ENCODE peak calls at places on chromosomes 4 and X, in five cellular contexts. P, L, S, F and Q are unnamed samples.

GRCh38 chrX:69616520-69617203 is 749 bp downstream of the EDA start:
- DNase-seq in P (no peak), L (no peak), S (no peak), F (no peak), Q (peak; percentile 2)

GRCh38 chrX:44843753-44844152 is at the start of gene DUSP21:
- DNase-seq in P (no peak), L (no peak), S (no peak), F (no peak), Q (no peak)

GRCh38 chr4:75848891-75849290 is 53.4 kb downstream of the PPEF2 start:
- DNase-seq in P (no peak), L (no peak), S (no peak), F (no peak), Q (peak; percentile 29)

GRCh38 chr4:162931257-162931648 is 235.4 kb downstream of the NAF1 start:
- DNase-seq in P (no peak), L (no peak), S (no peak), F (no peak), Q (no peak)

GRCh38 chr4:2941138-2942036 is 21.8 kb downstream of the NOP14 start:
- DNase-seq in P (no peak), L (no peak), S (no peak), F (no peak), Q (no peak)

GRCh38 chr4:175435437-175435836 is 376.6 kb downstream of the GPM6A start:
- DNase-seq in P (no peak), L (no peak), S (no peak), F (no peak), Q (no peak)

GRCh38 chrX:150599226-150599625 is 30.8 kb downstream of the MTM1 start:
- DNase-seq in P (no peak), L (no peak), S (no peak), F (no peak), Q (no peak)

GRCh38 chr4:126604273-126604867 is 1028.4 kb upstream of the INTU start:
- DNase-seq in P (no peak), L (no peak), S (no peak), F (no peak), Q (peak; percentile 6)

GRCh38 chr4:95428216-95429085 is 120.3 kb downstream of the UNC5C start:
- DNase-seq in P (no peak), L (no peak), S (no peak), F (no peak), Q (no peak)

GRCh38 chr4:55251352-55251751 is 94.7 kb upstream of the SRD5A3 start:
- DNase-seq in P (no peak), L (no peak), S (no peak), F (no peak), Q (no peak)

GRCh38 chr4:2878346-2878745 is 34.7 kb downstream of the ADD1 start:
- DNase-seq in P (no peak), L (no peak), S (no peak), F (no peak), Q (no peak)

GRCh38 chr4:87824352-87824751 is 8.4 kb upstream of the MEPE start:
- DNase-seq in P (no peak), L (no peak), S (no peak), F (no peak), Q (no peak)

GRCh38 chr4:148704291-148704690 is 262.1 kb upstream of the NR3C2 start:
- DNase-seq in P (no peak), L (no peak), S (no peak), F (no peak), Q (no peak)

GRCh38 chrX:133654801-133655200 is 239.5 kb upstream of the GPC4 start:
- DNase-seq in P (no peak), L (no peak), S (no peak), F (no peak), Q (no peak)

GRCh38 chr4:144787365-144788263 is 141.7 kb downstream of the HHIP start:
- DNase-seq in P (no peak), L (no peak), S (no peak), F (no peak), Q (peak; percentile 4)

GRCh38 chr4:148052448-148052847 is 320.6 kb downstream of the ARHGAP10 start:
- DNase-seq in P (no peak), L (peak; percentile 23), S (no peak), F (no peak), Q (no peak)

GRCh38 chrX:101080326-101080725 is 1.6 kb downstream of the TMEM35A start:
- DNase-seq in P (no peak), L (no peak), S (no peak), F (no peak), Q (no peak)

GRCh38 chr4:168840988-168841681 is 168.9 kb downstream of the CBR4 start:
- DNase-seq in P (no peak), L (no peak), S (no peak), F (no peak), Q (no peak)

GRCh38 chr4:138158746-138159297 is 83.3 kb downstream of the SLC7A11 start:
- DNase-seq in P (no peak), L (no peak), S (no peak), F (no peak), Q (peak; percentile 24)

GRCh38 chr4:150534818-150535217 is 47.1 kb upstream of the MAB21L2 start:
- DNase-seq in P (no peak), L (no peak), S (no peak), F (no peak), Q (no peak)

GRCh38 chr4:100257567-100257966 is 67.3 kb upstream of the DDIT4L start:
- DNase-seq in P (no peak), L (no peak), S (no peak), F (no peak), Q (no peak)

GRCh38 chrX:67563469-67564448 is 19.9 kb downstream of the AR start:
- DNase-seq in P (no peak), L (no peak), S (no peak), F (no peak), Q (no peak)

GRCh38 chrX:17768997-17769396 is 31.7 kb downstream of the SCML1 start:
- DNase-seq in P (no peak), L (no peak), S (no peak), F (no peak), Q (no peak)

GRCh38 chrX:68880846-68881513 is 52.2 kb downstream of the EFNB1 start:
- DNase-seq in P (no peak), L (no peak), S (no peak), F (no peak), Q (no peak)

GRCh38 chrX:49748211-49748956 is 52.6 kb upstream of the PAGE1 start:
- DNase-seq in P (no peak), L (no peak), S (no peak), F (no peak), Q (no peak)

GRCh38 chr4:92305148-92305877 is 1.5 kb downstream of the GRID2 start:
- DNase-seq in P (no peak), L (no peak), S (no peak), F (no peak), Q (peak; percentile 67)

GRCh38 chr4:8914461-8915171 is 43.0 kb upstream of the HMX1 start:
- DNase-seq in P (no peak), L (peak; percentile 5), S (no peak), F (no peak), Q (peak; percentile 1)

GRCh38 chrX:136933617-136934145 is 53.2 kb upstream of the RBMX start:
- DNase-seq in P (no peak), L (no peak), S (no peak), F (no peak), Q (no peak)

GRCh38 chr4:174423257-174423944 is 98.9 kb downstream of the HPGD start:
- DNase-seq in P (no peak), L (no peak), S (peak; percentile 1), F (no peak), Q (peak; percentile 32)

GRCh38 chrX:115650916-115651315 is 89.9 kb downstream of the PLS3 start:
- DNase-seq in P (no peak), L (no peak), S (no peak), F (peak; percentile 10), Q (peak; percentile 18)

GRCh38 chr4:26048378-26048882 is 134.4 kb downstream of the SMIM20 start:
- DNase-seq in P (no peak), L (no peak), S (no peak), F (no peak), Q (peak; percentile 53)

GRCh38 chr4:150009533-150009932 is 68.7 kb upstream of the DCLK2 start:
- DNase-seq in P (no peak), L (no peak), S (no peak), F (no peak), Q (no peak)

GRCh38 chr4:93834371-93835066 is 6.0 kb downstream of the ATOH1 start:
- DNase-seq in P (no peak), L (no peak), S (no peak), F (no peak), Q (no peak)

GRCh38 chr4:99408346-99408745 is 26.8 kb downstream of the ADH7 start:
- DNase-seq in P (no peak), L (no peak), S (no peak), F (no peak), Q (no peak)

GRCh38 chr4:56746639-56747038 is 65.5 kb upstream of the HOPX start:
- DNase-seq in P (no peak), L (no peak), S (no peak), F (no peak), Q (no peak)

GRCh38 chr4:15771419-15772058 is 6.6 kb upstream of the CD38 start:
- DNase-seq in P (no peak), L (peak; percentile 30), S (no peak), F (no peak), Q (no peak)

GRCh38 chrX:10433296-10433965 is 187.0 kb downstream of the MID1 start:
- DNase-seq in P (no peak), L (no peak), S (no peak), F (no peak), Q (no peak)

GRCh38 chrX:140672840-140673731 is 36.5 kb upstream of the LINC00632 start:
- DNase-seq in P (no peak), L (no peak), S (no peak), F (no peak), Q (no peak)